ENCODE peak calls at places on chromosomes 16 and 17, in five cellular contexts. I is hippocampal formation; V is effector CD4-positive, alpha-beta T cell; L is stimulated activated CD8-positive, alpha-beta memory T cell treated with anti-CD3 and anti-CD28 coated beads, Interleukin-7, amount 100 ng/mL, for 1 hour; S is gastrocnemius medialis. W is an unnamed sample.

GRCh38 chr17:79251824-79252223 is 177.2 kb downstream of the ENGASE start:
- DNase-seq in I (no peak), V (no peak), L (no peak), S (no peak), W (no peak)

GRCh38 chr17:12637015-12637414 is 28.7 kb upstream of the MYOCD start:
- DNase-seq in I (no peak), V (no peak), L (no peak), S (no peak), W (no peak)

GRCh38 chr16:1780677-1781072 is 1.7 kb downstream of the SPSB3 start:
- DNase-seq in I (no peak), V (no peak), L (no peak), S (no peak), W (no peak)

GRCh38 chr17:57552114-57552601 is 192.9 kb downstream of the CCDC182 start:
- DNase-seq in I (peak; percentile 55), V (no peak), L (no peak), S (peak; percentile 47), W (peak; percentile 37)

GRCh38 chr17:362721-363120 is 10.1 kb upstream of the RPH3AL start:
- DNase-seq in I (no peak), V (no peak), L (no peak), S (no peak), W (no peak)

GRCh38 chr17:63696381-63696961 is 3.5 kb downstream of the LIMD2 start:
- DNase-seq in I (no peak), V (peak; percentile 18), L (no peak), S (no peak), W (peak; percentile 55)

GRCh38 chr17:44832821-44833220 is 2.7 kb upstream of the GJC1 start:
- DNase-seq in I (no peak), V (no peak), L (no peak), S (no peak), W (no peak)

GRCh38 chr16:81005644-81006471 is 827 bp downstream of the CMC2 start:
- DNase-seq in I (no peak), V (no peak), L (no peak), S (no peak), W (peak; percentile 25)

GRCh38 chr16:88831838-88832237 is 20.1 kb upstream of the APRT start:
- DNase-seq in I (no peak), V (no peak), L (no peak), S (no peak), W (no peak)

W was measured in cerebellar cortex.